ENCODE peak calls at places on chromosome 1, in ten cellular contexts. Q is activated CD4-positive, alpha-beta T cell treated with anti-CD3 and anti-CD28 coated beads, Interleukin-2, amount 10 ng/mL, durations not matched to agents 7 days and 5 days; B is NCI-H774; O is foreskin fibroblast; Y is fibroblast of the conjunctiva; D is OCI-M1; Z is SW480; X is activated CD4-positive, CD25-positive, alpha-beta regulatory T cell; J is naive thymus-derived CD8-positive, alpha-beta T cell; S is Kasumi-1. H is an unnamed sample.

GRCh38 chr1:178048883-178049282 is 45.0 kb upstream of the RASAL2 start:
- DNase-seq in Q (no peak), B (no peak), O (no peak), Y (no peak), D (no peak), Z (no peak), X (no peak), J (no peak), S (no peak), H (no peak)

GRCh38 chr1:91596474-91596873 is 95.8 kb downstream of the CDC7 start:
- DNase-seq in Q (no peak), B (no peak), O (peak), Y (no peak), D (peak), Z (no peak), X (no peak), J (no peak), S (no peak), H (peak)

GRCh38 chr1:27144920-27145661 is 9.8 kb downstream of the SLC9A1 start:
- DNase-seq in Q (no peak), B (no peak), O (peak), Y (peak), D (no peak), Z (no peak), X (no peak), J (no peak), S (no peak), H (peak)

GRCh38 chr1:119702384-119702783 is 9.3 kb upstream of the PHGDH start:
- DNase-seq in Q (no peak), B (no peak), O (peak), Y (no peak), D (peak), Z (peak), X (no peak), J (no peak), S (no peak), H (peak)

GRCh38 chr1:207797229-207797973 is 45.5 kb downstream of the CD46 start:
- DNase-seq in Q (peak), B (peak), O (peak), Y (peak), D (peak), Z (peak), X (peak), J (peak), S (peak), H (peak)

GRCh38 chr1:55337801-55338447 is 122.8 kb upstream of the USP24 start:
- DNase-seq in Q (peak), B (peak), O (peak), Y (peak), D (peak), Z (peak), X (no peak), J (no peak), S (peak), H (peak)

GRCh38 chr1:156664046-156664948 is 12.9 kb downstream of the NES start:
- DNase-seq in Q (no peak), B (no peak), O (peak), Y (no peak), D (no peak), Z (peak), X (no peak), J (no peak), S (no peak), H (no peak)

GRCh38 chr1:164644774-164645634 is 86.0 kb downstream of the PBX1 start:
- DNase-seq in Q (no peak), B (no peak), O (peak), Y (peak), D (peak), Z (no peak), X (no peak), J (no peak), S (no peak), H (peak)

GRCh38 chr1:68011786-68012375 is 38.5 kb downstream of the DIRAS3 start:
- DNase-seq in Q (no peak), B (no peak), O (peak), Y (no peak), D (no peak), Z (no peak), X (no peak), J (no peak), S (no peak), H (peak)

GRCh38 chr1:212147581-212148033 is 112.1 kb downstream of the DTL start:
- DNase-seq in Q (no peak), B (peak), O (no peak), Y (no peak), D (no peak), Z (no peak), X (no peak), J (no peak), S (no peak), H (no peak)

GRCh38 chr1:230292739-230293720 is 133.1 kb downstream of the PGBD5 start:
- DNase-seq in Q (no peak), B (peak), O (no peak), Y (no peak), D (no peak), Z (no peak), X (no peak), J (no peak), S (no peak), H (no peak)

GRCh38 chr1:2341706-2342383 is 49.5 kb downstream of the MORN1 start:
- DNase-seq in Q (no peak), B (no peak), O (no peak), Y (no peak), D (no peak), Z (no peak), X (no peak), J (no peak), S (no peak), H (no peak)

GRCh38 chr1:79044974-79045650 is 38.6 kb upstream of the ADGRL4 start:
- DNase-seq in Q (no peak), B (no peak), O (no peak), Y (no peak), D (no peak), Z (no peak), X (no peak), J (no peak), S (no peak), H (peak)

GRCh38 chr1:53771648-53772047 is 32.7 kb upstream of the GLIS1 start:
- DNase-seq in Q (no peak), B (no peak), O (peak), Y (no peak), D (no peak), Z (peak), X (no peak), J (no peak), S (no peak), H (peak)

GRCh38 chr1:39755965-39756659 is 15.0 kb downstream of the OXCT2 start:
- DNase-seq in Q (no peak), B (no peak), O (no peak), Y (no peak), D (no peak), Z (no peak), X (no peak), J (no peak), S (no peak), H (no peak)

GRCh38 chr1:220906561-220907334 is 27.5 kb downstream of the HLX start:
- DNase-seq in Q (no peak), B (no peak), O (peak), Y (peak), D (no peak), Z (no peak), X (no peak), J (no peak), S (no peak), H (peak)

GRCh38 chr1:210418863-210419641 is 90.3 kb downstream of the HHAT start:
- DNase-seq in Q (no peak), B (no peak), O (no peak), Y (no peak), D (no peak), Z (no peak), X (no peak), J (no peak), S (no peak), H (no peak)

GRCh38 chr1:21623411-21623961 is 45.7 kb downstream of the RAP1GAP start:
- DNase-seq in Q (no peak), B (no peak), O (no peak), Y (no peak), D (no peak), Z (peak), X (no peak), J (no peak), S (peak), H (no peak)

GRCh38 chr1:118155106-118155505 is 29.9 kb downstream of the SPAG17 start:
- DNase-seq in Q (no peak), B (no peak), O (no peak), Y (no peak), D (no peak), Z (no peak), X (no peak), J (no peak), S (no peak), H (no peak)

GRCh38 chr1:111983500-111983899 is 6.0 kb downstream of the KCND3 start:
- DNase-seq in Q (no peak), B (no peak), O (no peak), Y (no peak), D (no peak), Z (no peak), X (no peak), J (no peak), S (no peak), H (no peak)

GRCh38 chr1:37794372-37795339 is 1.0 kb downstream of the MANEAL start:
- DNase-seq in Q (no peak), B (peak), O (no peak), Y (no peak), D (no peak), Z (no peak), X (no peak), J (no peak), S (peak), H (no peak)

GRCh38 chr1:163290025-163290610 is 31.6 kb upstream of the NUF2 start:
- DNase-seq in Q (no peak), B (peak), O (peak), Y (peak), D (no peak), Z (no peak), X (no peak), J (no peak), S (no peak), H (peak)

GRCh38 chr1:206506803-206507394 is 432 bp upstream of the RASSF5 start:
- DNase-seq in Q (peak), B (no peak), O (no peak), Y (no peak), D (no peak), Z (no peak), X (no peak), J (no peak), S (no peak), H (no peak)

GRCh38 chr1:226061793-226062557 is 541 bp upstream of the H3-3A start:
- DNase-seq in Q (peak), B (peak), O (peak), Y (peak), D (peak), Z (peak), X (peak), J (peak), S (peak), H (peak)